ENCODE peak calls at places on chromosome 20, in nine cellular contexts. N, G, E, P, A, B, F, S and U are unnamed samples.

GRCh38 chr20:50153153-50153499 is 397 bp downstream of the PEDS1 start:
- DNase-seq in N (peak; percentile 35), P (no peak), E (no peak), A (no peak), B (no peak), F (no peak), G (no peak), S (no peak), U (peak; percentile 20)

GRCh38 chr20:8401491-8401890 is 269.4 kb downstream of the PLCB1 start:
- DNase-seq in G (no peak), A (no peak), B (no peak), P (no peak), F (no peak), N (no peak), E (no peak), S (no peak), U (peak; percentile 78)

GRCh38 chr20:45993197-45993951 is 15.3 kb upstream of the MMP9 start:
- DNase-seq in S (peak; percentile 64), P (no peak), A (no peak), F (peak; percentile 67), G (no peak), E (no peak), B (no peak), N (no peak), U (peak; percentile 45)

GRCh38 chr20:38985603-38986170 is 23.5 kb downstream of the DHX35 start:
- DNase-seq in F (peak; percentile 26), B (no peak), G (no peak), P (no peak), A (no peak), E (no peak), N (no peak), S (no peak), U (peak; percentile 95)

GRCh38 chr20:8255945-8256632 is 124.0 kb downstream of the PLCB1 start:
- DNase-seq in E (no peak), N (no peak), A (no peak), B (no peak), F (no peak), P (no peak), G (no peak), S (no peak), U (no peak)

GRCh38 chr20:46361386-46361785 is 45.0 kb downstream of the ELMO2 start:
- DNase-seq in A (no peak), N (no peak), E (no peak), P (no peak), S (no peak), G (no peak), B (no peak), F (no peak), U (no peak)

GRCh38 chr20:45341579-45341938 is 6.7 kb downstream of the SDC4 start:
- DNase-seq in B (no peak), A (no peak), E (no peak), F (no peak), P (no peak), N (no peak), S (peak; percentile 73), G (no peak), U (no peak)

GRCh38 chr20:32116079-32116521 is 6.6 kb downstream of the TM9SF4 start:
- DNase-seq in G (no peak), E (no peak), S (no peak), A (no peak), P (no peak), N (no peak), F (no peak), B (no peak), U (no peak)

GRCh38 chr20:57818418-57818817 is 108.6 kb upstream of the PMEPA1 start:
- DNase-seq in S (no peak), P (no peak), A (no peak), G (peak; percentile 25), E (no peak), N (no peak), B (no peak), F (no peak), U (no peak)

GRCh38 chr20:49320460-49320859 is 42.6 kb upstream of the ZNFX1 start:
- DNase-seq in G (peak; percentile 78), F (peak; percentile 91), B (no peak), P (no peak), S (peak; percentile 91), E (no peak), A (no peak), N (no peak), U (peak; percentile 60)

GRCh38 chr20:2812189-2812588 is 2.6 kb upstream of the C20orf141 start:
- DNase-seq in P (no peak), A (no peak), G (no peak), B (no peak), S (peak; percentile 6), E (no peak), F (no peak), N (no peak), U (no peak)

GRCh38 chr20:10328897-10329255 is 105.1 kb downstream of the MKKS start:
- DNase-seq in N (no peak), E (no peak), A (no peak), B (no peak), G (no peak), F (no peak), S (no peak), P (no peak), U (no peak)